ENCODE peak calls at places on chromosomes 13 and 19, in six cellular contexts. P, M, W, S, H and J are unnamed samples.

GRCh38 chr13:79830945-79831344 is 350.0 kb downstream of the NDFIP2 start:
- DNase-seq in P (no peak), M (no peak), W (no peak), H (no peak), S (no peak), J (no peak)

GRCh38 chr13:33519561-33520479 is 234.3 kb upstream of the STARD13 start:
- DNase-seq in S (peak; percentile 96), P (no peak), H (peak; percentile 93), M (no peak), W (no peak), J (no peak)

GRCh38 chr19:49396738-49397505 is 8.9 kb downstream of the KASH5 start:
- DNase-seq in S (no peak), H (no peak), P (no peak), W (no peak), M (no peak), J (no peak)

GRCh38 chr13:29901714-29902631 is 51.6 kb upstream of the UBL3 start:
- DNase-seq in H (peak; percentile 97), W (no peak), S (peak; percentile 97), P (no peak), M (peak; percentile 56), J (no peak)

GRCh38 chr13:110289661-110290060 is 17.3 kb downstream of the COL4A1 start:
- DNase-seq in W (no peak), P (no peak), H (no peak), S (no peak), M (no peak), J (no peak)

GRCh38 chr19:45244133-45244532 is 1.1 kb downstream of the EXOC3L2 start:
- DNase-seq in W (no peak), S (no peak), H (no peak), M (no peak), P (no peak), J (no peak)

GRCh38 chr13:88461272-88462009 is 790.3 kb downstream of the SLITRK5 start:
- DNase-seq in P (peak; percentile 61), S (no peak), W (no peak), H (no peak), M (no peak), J (no peak)

GRCh38 chr19:35643255-35644205 is 2.0 kb downstream of the ETV2 start:
- DNase-seq in H (peak; percentile 63), W (peak; percentile 59), M (peak; percentile 85), P (peak; percentile 95), S (peak; percentile 73), J (peak; percentile 76)

GRCh38 chr13:98557934-98558630 is 18.8 kb downstream of the STK24 start:
- DNase-seq in M (no peak), W (no peak), S (no peak), P (no peak), H (peak; percentile 43), J (no peak)

GRCh38 chr13:99542788-99543406 is 41.6 kb downstream of the TM9SF2 start:
- DNase-seq in M (no peak), H (no peak), S (no peak), P (no peak), W (peak; percentile 92), J (peak; percentile 43)

GRCh38 chr19:53102701-53103140 is 501 bp downstream of the ZNF160 start:
- DNase-seq in M (no peak), S (peak; percentile 53), W (no peak), P (peak; percentile 67), H (peak; percentile 28), J (peak; percentile 74)

GRCh38 chr13:72255908-72256307 is 388.9 kb upstream of the DACH1 start:
- DNase-seq in S (peak; percentile 40), M (no peak), W (no peak), H (peak; percentile 35), P (peak; percentile 85), J (peak; percentile 50)

GRCh38 chr13:21095311-21095710 is 33.9 kb upstream of the LATS2 start:
- DNase-seq in W (no peak), P (no peak), H (no peak), S (no peak), M (no peak), J (no peak)

GRCh38 chr13:107192289-107192688 is 624.4 kb upstream of the ARGLU1 start:
- DNase-seq in H (no peak), S (no peak), W (no peak), P (peak; percentile 58), M (peak; percentile 50), J (no peak)

GRCh38 chr19:48683349-48683748 is 10.5 kb upstream of the NTN5 start:
- DNase-seq in W (no peak), M (peak; percentile 61), H (peak; percentile 18), P (no peak), S (peak; percentile 42), J (no peak)

DNA sequence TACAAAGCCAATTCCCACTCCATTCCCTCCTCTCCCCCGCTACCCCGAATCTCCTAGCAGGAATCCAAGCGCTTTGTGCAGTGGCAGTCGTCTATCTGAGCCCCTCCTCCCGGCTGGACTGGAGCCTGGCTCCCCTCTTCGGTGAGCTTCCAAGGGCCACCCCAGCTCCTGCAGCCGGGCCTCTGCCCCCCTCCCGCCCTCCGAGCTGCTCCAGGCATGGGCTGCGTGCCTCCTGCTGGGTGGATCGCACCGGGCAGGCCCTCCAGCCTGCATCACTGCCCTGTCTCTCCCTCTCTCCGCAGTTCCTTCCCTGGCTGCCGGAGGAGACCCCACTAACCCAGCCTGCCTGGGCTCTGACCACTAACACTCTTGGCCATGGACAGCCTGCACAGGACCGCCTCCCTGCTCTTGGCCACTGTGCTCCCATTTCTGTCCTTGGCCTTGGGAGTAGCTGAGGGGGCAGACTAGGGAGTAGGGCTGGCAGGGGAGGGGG is 12.9 kb upstream of the LENG8 start:
- DNase-seq in S (no peak), H (no peak), W (no peak), P (peak; percentile 54), M (no peak), J (no peak)
- TF ChIP-seq CTCF in S (no peak), H (no peak), W (no peak), P (no peak), M (no peak), J (no peak)

DNA sequence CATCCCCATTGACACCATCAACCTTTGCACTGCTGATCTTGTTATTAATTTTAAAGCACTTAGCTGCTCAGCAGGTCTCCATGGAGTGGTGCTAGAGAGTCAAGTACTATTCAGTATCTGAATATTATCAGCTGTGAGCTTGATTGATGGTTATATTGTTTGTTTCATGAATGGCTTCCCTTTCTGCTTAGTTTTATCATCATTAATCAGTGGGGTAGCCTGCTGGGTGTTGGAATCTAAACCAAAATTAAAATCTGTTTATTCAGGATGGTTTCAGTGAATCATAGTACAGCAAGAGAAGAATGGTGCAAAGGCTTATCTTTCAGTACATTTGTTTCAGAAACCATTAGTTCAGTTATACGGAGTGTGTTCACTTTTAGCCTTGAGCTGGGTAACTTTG is 42.5 kb upstream of the SCEL start:
- DNase-seq in S (no peak), H (peak; percentile 14), P (no peak), M (no peak), W (no peak), J (no peak)
- TF ChIP-seq CTCF in S (peak; percentile 55), H (peak; percentile 74), P (peak; percentile 58), M (peak; percentile 5), W (peak; percentile 68), J (no peak)

DNA sequence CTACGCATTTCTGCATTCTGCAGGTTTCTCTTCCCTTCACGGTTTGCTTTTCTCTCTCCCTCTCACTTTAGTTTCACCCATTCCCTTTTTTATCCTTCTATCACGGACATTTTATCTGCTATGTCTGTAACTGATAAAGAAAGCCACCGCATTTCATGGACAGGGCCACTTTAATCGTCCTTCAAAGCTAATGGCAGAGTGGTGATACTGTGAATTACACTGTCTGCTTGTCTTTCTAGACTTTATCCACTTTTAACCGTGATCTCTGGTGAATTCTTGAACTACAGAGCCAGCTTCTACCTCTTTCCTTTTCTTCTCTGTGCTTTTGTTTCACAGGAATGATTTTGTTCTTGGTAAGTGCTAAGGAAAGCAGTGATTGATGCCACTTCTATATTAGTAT is 760.4 kb downstream of the PCDH9 start:
- DNase-seq in W (no peak), M (no peak), H (no peak), S (no peak), P (no peak), J (no peak)
- TF ChIP-seq CTCF in W (no peak), M (no peak), H (no peak), S (no peak), P (peak; percentile 21), J (no peak)

GRCh38 chr19:46852830-46853229 is 2.2 kb upstream of the AP2S1 start:
- DNase-seq in H (no peak), P (no peak), W (no peak), S (no peak), M (no peak), J (no peak)
- TF ChIP-seq CTCF in H (no peak), P (no peak), W (no peak), S (no peak), M (no peak), J (no peak)

DNA sequence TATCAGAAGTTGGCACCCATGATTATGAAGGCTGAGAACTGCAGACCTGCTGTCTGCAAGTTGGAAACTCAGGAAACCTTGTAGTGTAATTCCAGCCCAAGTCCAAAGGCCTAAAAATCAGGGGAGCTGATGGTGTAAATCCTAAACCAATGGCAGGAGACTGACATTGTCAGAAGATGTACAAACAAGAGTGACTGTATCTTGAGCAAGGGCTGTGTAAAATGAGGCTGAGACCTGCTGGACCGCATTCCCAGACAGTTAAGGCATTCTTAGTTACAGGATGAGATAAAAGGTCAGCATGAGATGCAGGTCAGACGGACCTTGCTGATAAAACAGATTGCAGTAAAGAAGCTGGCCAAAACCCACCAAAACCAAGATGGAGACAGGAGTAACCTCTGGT is 147.7 kb downstream of the COG6 start:
- DNase-seq in M (no peak), P (no peak), H (no peak), W (no peak), S (no peak), J (no peak)
- TF ChIP-seq CTCF in M (no peak), P (no peak), H (no peak), W (no peak), S (no peak), J (no peak)

DNA sequence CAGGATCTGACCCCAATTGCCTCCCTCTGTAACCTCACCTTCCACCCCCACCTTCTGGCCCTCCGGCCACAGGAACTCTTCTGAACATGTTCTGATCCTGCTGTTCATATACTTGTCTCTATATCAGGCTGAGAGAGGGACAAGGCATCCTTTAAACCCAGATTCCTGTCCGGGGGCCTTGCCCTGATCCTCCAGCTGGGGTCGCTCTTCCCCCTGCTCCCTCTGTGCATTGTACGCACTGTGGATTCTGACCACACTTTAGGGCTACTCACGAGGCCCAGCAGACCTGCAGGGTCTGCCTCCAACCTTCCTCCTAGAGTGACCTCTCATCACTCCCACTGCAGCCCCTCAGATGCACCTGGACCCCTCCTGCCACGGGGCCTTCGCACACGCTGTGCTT is 269.3 kb downstream of the UQCRFS1 start:
- DNase-seq in H (no peak), W (no peak), M (no peak), P (peak; percentile 69), S (no peak), J (no peak)
- TF ChIP-seq CTCF in H (no peak), W (no peak), M (no peak), P (peak; percentile 68), S (no peak), J (no peak)

GRCh38 chr19:2375341-2376121 is 15.5 kb downstream of the TMPRSS9 start:
- DNase-seq in P (no peak), M (no peak), S (no peak), W (no peak), H (no peak), J (no peak)

GRCh38 chr19:2381151-2381822 is 21.2 kb downstream of the TMPRSS9 start:
- DNase-seq in M (no peak), S (no peak), W (no peak), H (no peak), P (no peak), J (peak; percentile 36)

GRCh38 chr19:2380567-2380966 is 20.5 kb downstream of the TMPRSS9 start:
- DNase-seq in M (no peak), P (no peak), W (no peak), H (no peak), S (no peak), J (no peak)

GRCh38 chr19:2374808-2375207 is 14.7 kb downstream of the TMPRSS9 start:
- DNase-seq in S (no peak), M (no peak), P (no peak), H (no peak), W (no peak), J (no peak)

GRCh38 chr19:2376784-2377519 is 16.9 kb downstream of the TMPRSS9 start:
- DNase-seq in H (no peak), M (no peak), S (no peak), P (no peak), W (no peak), J (no peak)
- TF ChIP-seq CTCF in H (no peak), M (no peak), S (no peak), P (no peak), W (no peak), J (no peak)